ENCODE peak calls at places on chromosomes 3 and 15, in ten cellular contexts. F is ELF-1; O is activated T-helper 1 cell treated with anti-CD3 and anti-CD28 coated beads, Interleukin-12 subunit alpha, Interleukin-12 subunit beta, Interleukin-2, Interleukin-4 antibody, amounts not matched to agents 30 ng/mL and 10 ng/mL and 1 ng/mL, durations not matched to agents 14 hours and 24 hours and 36 hours; K is activated T-cell treated with anti-CD3 and anti-CD28 coated beads for 1 hour; Z is IMR-90; J is T follicular helper cell; U is D341Med; Q is DMS53; W is heart right ventricle; Y is NCI-H187 treated with DMSO at 0.1 percent for 48 hours. M is an unnamed sample.

GRCh38 chr3:39819517-39820298 is 10.3 kb downstream of the MYRIP start:
- DNase-seq in F (no peak), O (no peak), K (no peak), Z (no peak), J (no peak), U (no peak), Q (no peak), W (no peak), Y (no peak), M (no peak)

GRCh38 chr3:197546307-197547085 is 9.3 kb downstream of the BDH1 start:
- DNase-seq in F (no peak), O (no peak), K (no peak), Z (no peak), J (no peak), U (no peak), Q (no peak), W (no peak), Y (no peak), M (no peak)

GRCh38 chr3:177201707-177202397 is 4.6 kb upstream of the TBL1XR1 start:
- DNase-seq in F (no peak), O (peak; percentile 65), K (peak; percentile 21), Z (peak; percentile 62), J (peak; percentile 28), U (no peak), Q (no peak), W (no peak), Y (no peak), M (peak; percentile 32)

GRCh38 chr3:182284793-182285192 is 508.5 kb upstream of the ATP11B start:
- DNase-seq in F (peak; percentile 10), O (no peak), K (no peak), Z (no peak), J (no peak), U (no peak), Q (peak; percentile 96), W (no peak), Y (peak; percentile 14), M (no peak)

GRCh38 chr15:67548862-67549651 is 6.6 kb downstream of the MAP2K5 start:
- DNase-seq in F (peak; percentile 75), O (no peak), K (no peak), Z (no peak), J (no peak), U (peak; percentile 30), Q (no peak), W (peak; percentile 20), Y (no peak), M (peak; percentile 24)

GRCh38 chr3:78139166-78139565 is 1099.3 kb downstream of the ROBO2 start:
- DNase-seq in F (no peak), O (no peak), K (no peak), Z (peak; percentile 84), J (no peak), U (no peak), Q (peak; percentile 4), W (no peak), Y (no peak), M (peak; percentile 80)

GRCh38 chr3:57755368-57756021 is 614 bp upstream of the SLMAP start:
- DNase-seq in F (peak; percentile 45), O (no peak), K (peak; percentile 24), Z (peak; percentile 38), J (no peak), U (peak; percentile 74), Q (peak; percentile 69), W (no peak), Y (no peak), M (no peak)

GRCh38 chr3:150149651-150150051 is 179.0 kb upstream of the PFN2 start:
- DNase-seq in F (no peak), O (no peak), K (no peak), Z (peak; percentile 93), J (no peak), U (no peak), Q (peak; percentile 94), W (no peak), Y (peak; percentile 82), M (peak; percentile 71)